ENCODE peak calls at places on chromosome 4, in ten cellular contexts. J is cardiac fibroblast; I is aorta; X is PC-3; U is SK-N-SH; Z is NAMALWA; N is MCF 10A; F is activated CD4-positive, alpha-beta T cell treated with anti-CD3 and anti-CD28 coated beads, Interleukin-2, amount 10 ng/mL, durations not matched to agents 7 days and 5 days; B is activated CD8-positive, alpha-beta memory T cell treated with anti-CD3 and anti-CD28 coated beads for 48 hours; P is NCI-H1417. T is an unnamed sample.

GRCh38 chr4:115234405-115235093 is 121.1 kb upstream of the NDST4 start:
- DNase-seq in J (no peak), I (no peak), X (peak), U (peak), Z (peak), N (peak), F (peak), B (no peak), P (peak), T (no peak)

GRCh38 chr4:144592264-144592663 is 53.7 kb upstream of the HHIP start:
- DNase-seq in J (no peak), I (no peak), X (no peak), U (no peak), Z (no peak), N (no peak), F (no peak), B (no peak), P (no peak), T (no peak)

GRCh38 chr4:34138385-34138784 is 2105.9 kb downstream of the ARAP2 start:
- DNase-seq in J (no peak), I (no peak), X (peak), U (no peak), Z (no peak), N (no peak), F (no peak), B (no peak), P (no peak), T (no peak)

GRCh38 chr4:147096667-147097604 is 151.3 kb upstream of the TTC29 start:
- DNase-seq in J (peak), I (no peak), X (peak), U (peak), Z (peak), N (peak), F (no peak), B (no peak), P (peak), T (no peak)

GRCh38 chr4:97987019-97987648 is 156.1 kb downstream of the STPG2 start:
- DNase-seq in J (peak), I (no peak), X (peak), U (peak), Z (peak), N (peak), F (no peak), B (no peak), P (peak), T (no peak)

GRCh38 chr4:19592391-19592790 is 659.3 kb upstream of the SLIT2 start:
- DNase-seq in J (peak), I (no peak), X (peak), U (no peak), Z (no peak), N (peak), F (no peak), B (no peak), P (no peak), T (no peak)

GRCh38 chr4:71697031-71697430 is 86.8 kb downstream of the GC start:
- DNase-seq in J (no peak), I (no peak), X (no peak), U (no peak), Z (no peak), N (no peak), F (no peak), B (no peak), P (no peak), T (no peak)

GRCh38 chr4:55184600-55185523 is 59.5 kb upstream of the KDR start:
- DNase-seq in J (peak), I (no peak), X (peak), U (no peak), Z (peak), N (peak), F (peak), B (no peak), P (peak), T (peak)

GRCh38 chr4:87843936-87844335 is 11.2 kb downstream of the MEPE start:
- DNase-seq in J (peak), I (no peak), X (peak), U (no peak), Z (no peak), N (peak), F (no peak), B (no peak), P (peak), T (no peak)

GRCh38 chr4:153661215-153661822 is 22.8 kb upstream of the TLR2 start:
- DNase-seq in J (peak), I (no peak), X (no peak), U (no peak), Z (no peak), N (peak), F (no peak), B (no peak), P (no peak), T (no peak)

GRCh38 chr4:105709081-105709450 is 482 bp downstream of the GSTCD start:
- DNase-seq in J (peak), I (no peak), X (peak), U (no peak), Z (peak), N (peak), F (peak), B (peak), P (no peak), T (peak)

GRCh38 chr4:143481361-143481760 is 32.1 kb upstream of the SMARCA5 start:
- DNase-seq in J (no peak), I (no peak), X (no peak), U (no peak), Z (no peak), N (no peak), F (no peak), B (no peak), P (no peak), T (no peak)

GRCh38 chr4:6963139-6963611 is 53.5 kb downstream of the TBC1D14 start:
- DNase-seq in J (no peak), I (no peak), X (no peak), U (no peak), Z (peak), N (no peak), F (no peak), B (no peak), P (no peak), T (no peak)

GRCh38 chr4:13483142-13484044 is 747 bp downstream of the RAB28 start:
- DNase-seq in J (peak), I (no peak), X (peak), U (peak), Z (peak), N (peak), F (peak), B (no peak), P (peak), T (no peak)

GRCh38 chr4:158873795-158874359 is 105.1 kb downstream of the FNIP2 start:
- DNase-seq in J (peak), I (no peak), X (peak), U (no peak), Z (no peak), N (peak), F (peak), B (no peak), P (no peak), T (no peak)

GRCh38 chr4:11687727-11688126 is 259.0 kb upstream of the HS3ST1 start:
- DNase-seq in J (no peak), I (no peak), X (no peak), U (no peak), Z (no peak), N (no peak), F (no peak), B (no peak), P (no peak), T (no peak)

GRCh38 chr4:144906181-144906895 is 191.7 kb downstream of the ANAPC10 start:
- DNase-seq in J (peak), I (no peak), X (peak), U (no peak), Z (no peak), N (peak), F (no peak), B (no peak), P (no peak), T (no peak)

GRCh38 chr4:69546121-69546520 is 50.4 kb upstream of the UGT2B4 start:
- DNase-seq in J (no peak), I (no peak), X (peak), U (no peak), Z (no peak), N (no peak), F (no peak), B (no peak), P (no peak), T (no peak)

GRCh38 chr4:139978692-139979091 is 175.3 kb downstream of the MAML3 start:
- DNase-seq in J (no peak), I (no peak), X (no peak), U (no peak), Z (peak), N (no peak), F (peak), B (no peak), P (no peak), T (no peak)

GRCh38 chr4:102036016-102036415 is 245.5 kb downstream of the BANK1 start:
- DNase-seq in J (no peak), I (no peak), X (no peak), U (no peak), Z (no peak), N (no peak), F (no peak), B (no peak), P (no peak), T (no peak)

GRCh38 chr4:168781884-168782283 is 228.2 kb downstream of the CBR4 start:
- DNase-seq in J (no peak), I (no peak), X (no peak), U (no peak), Z (no peak), N (no peak), F (no peak), B (no peak), P (no peak), T (no peak)

GRCh38 chr4:164888096-164888495 is 11.1 kb downstream of the APELA start:
- DNase-seq in J (no peak), I (no peak), X (peak), U (no peak), Z (no peak), N (no peak), F (no peak), B (no peak), P (no peak), T (no peak)

GRCh38 chr4:159607824-159608223 is 504.9 kb downstream of the RAPGEF2 start:
- DNase-seq in J (no peak), I (no peak), X (no peak), U (no peak), Z (no peak), N (no peak), F (no peak), B (no peak), P (no peak), T (no peak)

GRCh38 chr4:159770398-159770797 is 667.5 kb downstream of the RAPGEF2 start:
- DNase-seq in J (no peak), I (no peak), X (no peak), U (no peak), Z (no peak), N (no peak), F (no peak), B (no peak), P (no peak), T (no peak)

GRCh38 chr4:158810487-158811215 is 41.8 kb downstream of the FNIP2 start:
- DNase-seq in J (peak), I (peak), X (peak), U (no peak), Z (no peak), N (peak), F (no peak), B (no peak), P (no peak), T (no peak)

GRCh38 chr4:6390357-6390756 is 82.1 kb downstream of the PPP2R2C start:
- DNase-seq in J (no peak), I (peak), X (no peak), U (no peak), Z (no peak), N (no peak), F (no peak), B (no peak), P (no peak), T (no peak)

GRCh38 chr4:1410491-1411325 is 4.5 kb upstream of the NKX1-1 start:
- DNase-seq in J (peak), I (peak), X (peak), U (peak), Z (peak), N (peak), F (peak), B (no peak), P (no peak), T (peak)

GRCh38 chr4:182062458-182062857 is 180.7 kb upstream of the TENM3 start:
- DNase-seq in J (no peak), I (no peak), X (no peak), U (no peak), Z (no peak), N (no peak), F (no peak), B (no peak), P (no peak), T (no peak)

GRCh38 chr4:136319789-136320470 is 1212.4 kb downstream of the PCDH18 start:
- DNase-seq in J (peak), I (no peak), X (peak), U (no peak), Z (no peak), N (peak), F (no peak), B (no peak), P (no peak), T (no peak)

GRCh38 chr4:89868999-89869589 is 25.6 kb upstream of the MMRN1 start:
- DNase-seq in J (peak), I (no peak), X (peak), U (no peak), Z (no peak), N (peak), F (no peak), B (no peak), P (no peak), T (no peak)

GRCh38 chr4:136864580-136865185 is 667.6 kb downstream of the PCDH18 start:
- DNase-seq in J (peak), I (no peak), X (peak), U (peak), Z (peak), N (peak), F (peak), B (peak), P (peak), T (no peak)

GRCh38 chr4:100189820-100190642 is at the start of gene DDIT4L:
- DNase-seq in J (peak), I (peak), X (no peak), U (peak), Z (no peak), N (peak), F (peak), B (no peak), P (no peak), T (no peak)

GRCh38 chr4:22573198-22573597 is 57.3 kb upstream of the ADGRA3 start:
- DNase-seq in J (no peak), I (peak), X (no peak), U (no peak), Z (no peak), N (peak), F (no peak), B (no peak), P (no peak), T (no peak)

T was measured in stimulated activated CD8-positive, alpha-beta memory T cell treated with anti-CD3 and anti-CD28 coated beads, Interleukin-2, amount 100 ng/mL, for 48 hours.